ENCODE peak calls at places on chromosomes 12 and 14, in ten cellular contexts. G, T, S, U, C, O, J, M, B and N are unnamed samples.

GRCh38 chr12:6376965-6377666 is 1.8 kb upstream of the SCNN1A start:
- DNase-seq in O (peak; percentile 24), M (peak; percentile 24), T (no peak), G (no peak), S (no peak), J (peak; percentile 55), B (no peak), C (peak; percentile 15), U (no peak), N (no peak)

GRCh38 chr12:47007048-47007447 is 72.4 kb upstream of the PCED1B start:
- DNase-seq in T (no peak), M (no peak), C (no peak), U (no peak), O (no peak), J (no peak), S (no peak), G (no peak), B (no peak), N (no peak)

GRCh38 chr14:90620540-90621204 is 195.6 kb downstream of the TTC7B start:
- DNase-seq in B (no peak), M (no peak), C (no peak), T (no peak), J (no peak), O (no peak), S (no peak), G (no peak), U (no peak), N (no peak)

GRCh38 chr12:3863756-3864155 is 9.4 kb downstream of the PARP11 start:
- DNase-seq in M (no peak), C (no peak), S (no peak), T (no peak), U (no peak), O (no peak), G (no peak), B (peak; percentile 38), J (no peak), N (no peak)

GRCh38 chr14:99143793-99144192 is 128.2 kb downstream of the BCL11B start:
- DNase-seq in O (no peak), S (no peak), G (no peak), B (no peak), M (no peak), J (no peak), C (no peak), U (no peak), T (no peak), N (no peak)

GRCh38 chr14:20606190-20606901 is 15.2 kb upstream of the RNASE12 start:
- DNase-seq in G (no peak), B (peak; percentile 57), M (peak; percentile 54), C (no peak), U (no peak), T (no peak), S (no peak), J (peak; percentile 79), O (peak; percentile 44), N (no peak)

GRCh38 chr14:91311284-91311662 is 66.8 kb upstream of the GPR68 start:
- DNase-seq in B (no peak), U (no peak), T (peak; percentile 57), G (no peak), S (peak; percentile 55), J (no peak), C (no peak), M (peak; percentile 55), O (no peak), N (no peak)

GRCh38 chr14:95208598-95208997 is 51.3 kb upstream of the DICER1 start:
- DNase-seq in U (no peak), B (no peak), T (no peak), J (no peak), C (no peak), S (no peak), M (no peak), O (no peak), G (no peak), N (no peak)

GRCh38 chr12:125610971-125611370 is 545.7 kb downstream of the AACS start:
- DNase-seq in T (no peak), J (no peak), C (no peak), M (no peak), G (no peak), B (no peak), S (no peak), U (no peak), O (no peak), N (no peak)

GRCh38 chr12:52794479-52795331 is 1.2 kb downstream of the KRT3 start:
- DNase-seq in C (no peak), B (peak; percentile 14), M (no peak), J (no peak), U (peak; percentile 16), T (peak; percentile 26), G (no peak), O (no peak), S (no peak), N (no peak)

GRCh38 chr14:34537677-34538009 is 1.9 kb downstream of the EAPP start:
- DNase-seq in J (no peak), U (no peak), B (no peak), M (no peak), C (no peak), S (no peak), G (no peak), O (no peak), T (no peak), N (no peak)

GRCh38 chr12:46159239-46159901 is 109.5 kb downstream of the SLC38A1 start:
- DNase-seq in M (no peak), T (no peak), O (no peak), S (no peak), J (no peak), U (no peak), G (no peak), C (no peak), B (no peak), N (no peak)

GRCh38 chr12:40622246-40622838 is 69.9 kb upstream of the CNTN1 start:
- DNase-seq in G (no peak), C (peak; percentile 23), U (no peak), O (peak; percentile 55), J (no peak), M (peak; percentile 41), T (no peak), B (peak; percentile 62), S (no peak), N (no peak)

GRCh38 chr12:62907067-62907466 is 27.9 kb downstream of the PPM1H start:
- DNase-seq in G (no peak), B (no peak), U (no peak), T (no peak), J (no peak), M (no peak), O (no peak), C (no peak), S (no peak), N (no peak)

GRCh38 chr14:105484069-105484996 is 2.4 kb upstream of the CRIP1 start:
- DNase-seq in J (no peak), O (no peak), G (peak; percentile 63), U (peak; percentile 2), S (peak; percentile 50), T (no peak), M (no peak), C (peak; percentile 62), B (no peak), N (no peak)

GRCh38 chr12:40980346-40981005 is 207.6 kb upstream of the PDZRN4 start:
- DNase-seq in M (no peak), S (no peak), C (no peak), G (no peak), J (no peak), T (no peak), B (peak; percentile 33), U (no peak), O (no peak), N (no peak)

GRCh38 chr14:77660754-77661153 is 44.3 kb upstream of the SPTLC2 start:
- DNase-seq in C (no peak), O (no peak), T (no peak), J (no peak), S (no peak), B (no peak), G (no peak), M (no peak), U (no peak), N (no peak)

GRCh38 chr12:131098178-131098981 is 144.7 kb downstream of the ADGRD1 start:
- DNase-seq in M (no peak), O (no peak), U (no peak), T (peak; percentile 48), B (no peak), S (no peak), G (no peak), J (peak; percentile 32), C (peak; percentile 9), N (no peak)
- H3K4me3 ChIP-seq in M (no peak overlapping the region), O (no peak overlapping the region), U (no peak overlapping the region), T (no peak overlapping the region), B (no peak overlapping the region), S (no peak overlapping the region), G (no peak overlapping the region), J (no peak overlapping the region), C (no peak overlapping the region), N (no peak overlapping the region)

DNA sequence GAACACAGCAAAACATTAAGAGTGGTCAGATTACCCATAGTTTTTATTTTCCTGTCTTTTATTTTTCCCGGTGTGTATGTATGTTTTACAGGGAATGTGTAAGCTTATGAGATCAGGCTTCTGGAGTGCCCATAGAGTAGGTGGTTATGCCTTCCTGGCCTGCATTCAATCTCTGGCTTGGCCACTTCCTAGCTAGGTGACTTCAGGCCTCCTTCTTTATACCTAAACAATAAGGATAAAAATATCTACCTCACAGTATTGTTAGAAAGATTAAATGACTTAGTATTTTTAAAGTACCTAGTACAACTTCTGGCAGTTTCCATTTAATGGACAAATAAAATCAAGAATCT is 42.4 kb downstream of the ITPR2 start:
- DNase-seq in J (no peak), B (peak; percentile 15), U (no peak), C (no peak), O (no peak), T (no peak), G (no peak), M (no peak), S (no peak), N (no peak)
- TF ChIP-seq CTCF in J (no peak), B (no peak), U (no peak), C (no peak), O (no peak), T (no peak), G (no peak), M (no peak), S (no peak), N (no peak)

DNA sequence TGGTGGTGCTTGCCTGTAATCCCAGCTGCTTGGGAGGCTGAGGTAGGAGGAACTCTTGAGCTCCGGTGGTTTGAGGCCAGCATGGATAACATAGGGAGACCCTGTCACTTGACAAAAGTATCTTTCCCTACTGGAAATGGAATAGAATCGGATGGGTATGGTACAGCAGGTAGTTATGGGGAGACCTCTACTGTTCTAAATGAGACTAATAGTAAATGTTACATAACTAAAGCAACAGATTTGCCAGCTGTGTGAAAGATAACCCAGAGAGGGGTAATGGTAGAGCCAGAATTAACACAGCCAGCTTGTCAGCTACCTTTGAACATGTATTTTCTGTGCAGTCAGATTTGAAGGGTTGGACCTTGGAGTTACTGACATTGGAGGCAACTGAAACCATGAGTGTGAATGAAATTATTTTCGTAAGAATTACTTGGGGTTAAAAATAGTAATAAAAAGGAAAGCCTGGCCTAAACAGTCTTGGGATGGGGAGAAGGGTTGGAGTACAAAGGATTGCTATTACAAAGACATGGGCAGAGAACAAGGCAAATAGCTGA is 21.7 kb upstream of the NUP107 start:
- DNase-seq in C (no peak), G (no peak), J (no peak), T (no peak), S (no peak), O (no peak), U (no peak), M (no peak), B (no peak), N (no peak)
- H3K4me3 ChIP-seq in C (no peak overlapping the region), G (no peak overlapping the region), J (no peak overlapping the region), T (no peak overlapping the region), S (no peak overlapping the region), O (no peak overlapping the region), U (no peak overlapping the region), M (no peak overlapping the region), B (no peak overlapping the region), N (no peak overlapping the region)

GRCh38 chr12:108277613-108278012 is 61.5 kb downstream of the CMKLR1 start:
- DNase-seq in O (no peak), M (no peak), G (no peak), T (no peak), U (no peak), J (no peak), B (no peak), C (no peak), S (no peak), N (no peak)
- TF ChIP-seq CTCF in O (no peak), M (no peak), G (no peak), T (no peak), U (no peak), J (no peak), B (no peak), C (no peak), S (no peak), N (no peak)